ENCODE peak calls at places on chromosomes 13 and 19, in five cellular contexts. J is skeletal muscle cell; B is stimulated activated CD8-positive, alpha-beta memory T cell treated with anti-CD3 and anti-CD28 coated beads, Interleukin-15, amount 100 ng/mL, for 4 hours; N is AG08395; O is neuronal stem cell. K is an unnamed sample.
A peak's percentile ranks its signal among the peaks of the same experiment; 100 is the strongest.

GRCh38 chr19:49973987-49974386 is 13.0 kb upstream of the SIGLEC11 start:
- DNase-seq in J (no peak), B (no peak), N (no peak), O (no peak), K (peak; percentile 43)

GRCh38 chr13:30105381-30105780 is 202.0 kb downstream of the KATNAL1 start:
- DNase-seq in J (no peak), B (no peak), N (no peak), O (no peak), K (no peak)

GRCh38 chr13:113856716-113857065 is 7.2 kb downstream of the GAS6 start:
- DNase-seq in J (no peak), B (no peak), N (peak; percentile 52), O (no peak), K (peak; percentile 40)

GRCh38 chr13:113998781-113999617 is 25.1 kb upstream of the C13orf46 start:
- DNase-seq in J (no peak), B (no peak), N (no peak), O (no peak), K (peak; percentile 18)

GRCh38 chr19:29768166-29768565 is 43.6 kb upstream of the CCNE1 start:
- DNase-seq in J (no peak), B (no peak), N (no peak), O (no peak), K (no peak)

GRCh38 chr19:5687360-5688198 is 2.5 kb upstream of the RPL36 start:
- DNase-seq in J (no peak), B (no peak), N (no peak), O (no peak), K (no peak)

GRCh38 chr13:36788276-36788675 is 30.7 kb upstream of the RFXAP start:
- DNase-seq in J (no peak), B (no peak), N (peak; percentile 3), O (no peak), K (no peak)

GRCh38 chr19:2695288-2695866 is 7.1 kb downstream of the GNG7 start:
- DNase-seq in J (no peak), B (no peak), N (no peak), O (no peak), K (no peak)

GRCh38 chr13:38045278-38046048 is 175.9 kb upstream of the TRPC4 start:
- DNase-seq in J (no peak), B (no peak), N (peak; percentile 4), O (peak; percentile 3), K (no peak)

GRCh38 chr13:64164435-64164834 is 2748.8 kb upstream of the PCDH20 start:
- DNase-seq in J (no peak), B (no peak), N (no peak), O (no peak), K (peak; percentile 13)

GRCh38 chr13:50080158-50080855 is 65.1 kb downstream of the KCNRG start:
- DNase-seq in J (no peak), B (no peak), N (no peak), O (peak; percentile 11), K (no peak)

GRCh38 chr19:38684862-38685665 is 37.6 kb downstream of the ACTN4 start:
- DNase-seq in J (no peak), B (no peak), N (no peak), O (no peak), K (no peak)

GRCh38 chr13:52344108-52344507 is 61.9 kb downstream of the THSD1 start:
- DNase-seq in J (no peak), B (no peak), N (peak; percentile 5), O (no peak), K (no peak)

GRCh38 chr13:39144941-39145533 is 106.8 kb downstream of the NHLRC3 start:
- DNase-seq in J (peak; percentile 7), B (no peak), N (peak; percentile 81), O (peak; percentile 47), K (peak; percentile 46)

GRCh38 chr19:14031719-14032480 is at the start of gene IL27RA:
- DNase-seq in J (no peak), B (peak; percentile 46), N (peak; percentile 44), O (peak; percentile 54), K (peak; percentile 71)

GRCh38 chr13:104810242-104810641 is 1725.2 kb downstream of the EFNB2 start:
- DNase-seq in J (no peak), B (no peak), N (no peak), O (no peak), K (no peak)

GRCh38 chr13:52455677-52456041 is 381 bp downstream of the CKAP2 start:
- DNase-seq in J (no peak), B (peak; percentile 59), N (peak; percentile 75), O (peak; percentile 76), K (peak; percentile 77)